ENCODE peak calls at places on chromosomes 4 and X, in seven cellular contexts. R, V, C, O, D, J and W are unnamed samples.

GRCh38 chr4:4831266-4831665 is 28.2 kb upstream of the MSX1 start:
- DNase-seq in R (no peak), V (no peak), C (no peak), O (no peak), D (no peak), J (no peak), W (no peak)

GRCh38 chrX:1463581-1464281 is 11.0 kb upstream of the ASMTL start:
- DNase-seq in R (no peak), V (no peak), C (no peak), O (no peak), D (peak; percentile 14), J (no peak), W (no peak)

GRCh38 chr4:1834047-1834769 is 21.7 kb downstream of the LETM1 start:
- DNase-seq in R (no peak), V (no peak), C (no peak), O (peak; percentile 25), D (no peak), J (peak; percentile 66), W (no peak)

GRCh38 chr4:119598521-119598920 is 30.1 kb downstream of the PDE5A start:
- DNase-seq in R (no peak), V (no peak), C (no peak), O (no peak), D (no peak), J (no peak), W (no peak)

GRCh38 chrX:85140963-85141362 is 102.6 kb downstream of the SATL1 start:
- DNase-seq in R (no peak), V (no peak), C (no peak), O (no peak), D (no peak), J (no peak), W (no peak)

GRCh38 chr4:22428441-22428840 is 87.4 kb downstream of the ADGRA3 start:
- DNase-seq in R (no peak), V (no peak), C (no peak), O (no peak), D (no peak), J (no peak), W (no peak)

GRCh38 chr4:183554878-183555585 is 50.2 kb downstream of the ING2 start:
- DNase-seq in R (no peak), V (no peak), C (no peak), O (no peak), D (no peak), J (no peak), W (no peak)

GRCh38 chr4:24507439-24507838 is 76.9 kb downstream of the DHX15 start:
- DNase-seq in R (no peak), V (no peak), C (no peak), O (no peak), D (no peak), J (no peak), W (no peak)

GRCh38 chr4:147096667-147097604 is 151.3 kb upstream of the TTC29 start:
- DNase-seq in R (peak; percentile 4), V (no peak), C (peak; percentile 60), O (peak; percentile 60), D (no peak), J (no peak), W (no peak)

GRCh38 chr4:150476776-150477175 is 105.2 kb upstream of the MAB21L2 start:
- DNase-seq in R (no peak), V (no peak), C (no peak), O (no peak), D (no peak), J (no peak), W (no peak)

GRCh38 chr4:81031389-81032173 is 1.1 kb downstream of the BMP3 start:
- DNase-seq in R (no peak), V (peak; percentile 80), C (peak; percentile 56), O (no peak), D (no peak), J (no peak), W (no peak)

GRCh38 chr4:140395668-140396067 is 22.2 kb downstream of the SCOC start:
- DNase-seq in R (no peak), V (no peak), C (no peak), O (no peak), D (no peak), J (no peak), W (no peak)

GRCh38 chr4:74111990-74112389 is 13.0 kb upstream of the CXCL2 start:
- DNase-seq in R (peak; percentile 97), V (no peak), C (peak; percentile 15), O (peak; percentile 34), D (no peak), J (no peak), W (no peak)

GRCh38 chr4:56976878-56977320 is 507 bp downstream of the NOA1 start:
- DNase-seq in R (no peak), V (peak; percentile 92), C (peak; percentile 64), O (peak; percentile 54), D (peak; percentile 38), J (no peak), W (no peak)

GRCh38 chrX:30635630-30636029 is 17.6 kb upstream of the GK start:
- DNase-seq in R (no peak), V (no peak), C (no peak), O (peak; percentile 12), D (no peak), J (no peak), W (no peak)

GRCh38 chr4:3399277-3400194 is 42.2 kb upstream of the HGFAC start:
- DNase-seq in R (no peak), V (no peak), C (no peak), O (no peak), D (no peak), J (no peak), W (no peak)

GRCh38 chr4:153676984-153677383 is 7.1 kb upstream of the TLR2 start:
- DNase-seq in R (peak; percentile 25), V (no peak), C (no peak), O (no peak), D (no peak), J (no peak), W (peak; percentile 23)

GRCh38 chr4:83516042-83516772 is 19.7 kb upstream of the GPAT3 start:
- DNase-seq in R (peak; percentile 30), V (no peak), C (no peak), O (no peak), D (no peak), J (no peak), W (peak; percentile 35)

GRCh38 chrX:9327747-9328145 is 137.1 kb upstream of the TBL1X start:
- DNase-seq in R (no peak), V (no peak), C (no peak), O (no peak), D (no peak), J (no peak), W (peak; percentile 60)

GRCh38 chr4:83644677-83645639 is 109.0 kb downstream of the GPAT3 start:
- DNase-seq in R (peak; percentile 19), V (no peak), C (peak; percentile 63), O (peak; percentile 63), D (no peak), J (no peak), W (no peak)

GRCh38 chrX:43474321-43474720 is 181.8 kb upstream of the MAOA start:
- DNase-seq in R (peak; percentile 13), V (no peak), C (peak; percentile 27), O (no peak), D (no peak), J (no peak), W (no peak)

DNA sequence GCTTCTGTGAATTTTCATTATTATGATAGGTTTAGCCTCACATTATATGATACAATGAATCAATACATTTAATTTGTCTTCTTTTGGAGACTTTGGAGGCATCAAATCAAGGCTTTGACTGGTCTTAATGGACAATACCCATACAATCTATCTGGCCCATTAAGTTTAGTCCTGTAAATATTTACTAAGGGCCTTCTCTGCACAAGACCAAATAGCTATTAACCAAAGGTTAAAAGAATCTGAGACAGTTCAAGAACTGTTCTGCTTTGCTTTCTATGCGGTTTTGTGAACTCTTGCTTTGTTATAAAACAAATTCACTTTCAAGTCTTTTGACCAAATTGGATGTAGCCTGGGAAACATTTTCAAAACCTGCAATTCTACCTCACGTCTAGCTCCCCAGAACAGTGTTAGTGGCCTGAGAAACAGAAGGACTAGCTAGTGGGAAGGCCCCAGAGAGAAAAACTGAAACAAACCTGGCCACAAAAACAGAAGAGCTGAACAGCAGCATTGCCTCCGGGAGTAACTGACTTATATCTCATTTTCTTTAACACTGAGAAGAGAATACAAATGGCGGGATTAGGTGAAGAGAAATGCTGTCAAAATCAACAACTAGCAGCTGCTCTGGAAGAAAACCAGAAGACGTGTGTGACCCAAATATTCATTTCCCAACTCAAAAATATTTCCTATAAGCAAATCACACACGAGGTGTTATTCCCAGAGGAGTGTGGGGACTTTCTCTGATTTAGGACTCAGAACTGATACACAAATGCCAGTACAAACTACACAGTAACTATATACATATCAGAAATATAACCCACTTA is 548 bp downstream of the TLR1 start:
- DNase-seq in R (no peak), V (no peak), C (no peak), O (no peak), D (no peak), J (peak; percentile 83), W (no peak)
- H3K4me3 ChIP-seq in R (no peak overlapping the region), V (peak overlapping the region; percentile 49), C (no peak overlapping the region), O (no peak overlapping the region), D (peak overlapping the region; percentile 23), J (peak overlapping the region; percentile 54), W (no peak overlapping the region)

DNA sequence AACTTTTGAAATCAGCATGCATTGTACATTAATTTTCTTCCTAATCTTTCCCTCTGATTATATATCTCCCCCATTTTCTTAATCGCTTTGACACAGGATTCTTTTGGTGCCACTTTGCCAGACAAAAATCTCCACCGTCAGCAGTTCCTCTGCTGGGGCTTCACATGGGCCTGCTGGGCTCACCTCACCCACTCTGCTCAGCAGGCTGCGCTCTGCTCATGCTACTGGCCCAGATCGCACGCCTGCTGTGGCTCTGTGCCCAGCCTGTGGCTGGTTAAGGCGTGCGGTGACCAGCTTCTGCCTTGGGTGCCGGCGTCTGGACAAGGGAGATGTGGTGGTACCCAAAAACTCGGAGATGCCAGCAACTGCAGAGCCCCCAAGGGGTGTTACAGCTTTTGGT is 31.1 kb downstream of the UCHL1 start:
- DNase-seq in R (no peak), V (no peak), C (no peak), O (no peak), D (no peak), J (no peak), W (no peak)
- TF ChIP-seq CTCF in R (no peak), V (no peak), C (peak; percentile 4), O (no peak), D (no peak), J (no peak), W (no peak)

GRCh38 chr4:5992171-5993062 is 25.8 kb downstream of the C4orf50 start:
- DNase-seq in R (no peak), V (no peak), C (no peak), O (no peak), D (no peak), J (no peak), W (no peak)

GRCh38 chr4:5990446-5991160 is 27.6 kb downstream of the C4orf50 start:
- DNase-seq in R (no peak), V (no peak), C (no peak), O (no peak), D (no peak), J (no peak), W (no peak)

GRCh38 chr4:5995901-5996623 is 22.2 kb downstream of the C4orf50 start:
- DNase-seq in R (no peak), V (no peak), C (no peak), O (no peak), D (no peak), J (peak; percentile 24), W (no peak)

GRCh38 chr4:5993876-5994811 is 24.1 kb downstream of the C4orf50 start:
- DNase-seq in R (no peak), V (peak; percentile 75), C (no peak), O (no peak), D (no peak), J (no peak), W (no peak)

GRCh38 chr4:5993063-5993745 is 25.0 kb downstream of the C4orf50 start:
- DNase-seq in R (no peak), V (no peak), C (no peak), O (no peak), D (no peak), J (no peak), W (no peak)
- H3K27me3 ChIP-seq in R (no peaks in the 10 kb centered on the region), V (no peaks in the 10 kb centered on the region), C (no peaks in the 10 kb centered on the region), O (no peaks in the 10 kb centered on the region), D (no peaks in the 10 kb centered on the region), J (no peaks in the 10 kb centered on the region), W (no peaks in the 10 kb centered on the region)

GRCh38 chr4:121155893-121156292 is 8.2 kb downstream of the TNIP3 start:
- DNase-seq in R (no peak), V (no peak), C (no peak), O (no peak), D (no peak), J (no peak), W (peak; percentile 45)
- H3K4me3 ChIP-seq in R (peak overlapping the region; percentile 14), V (peak overlapping the region; percentile 44), C (no peak overlapping the region), O (no peak overlapping the region), D (no peak overlapping the region), J (no peak overlapping the region), W (no peak overlapping the region)